ENCODE peak calls at places on chromosomes 16 and 17, in ten cellular contexts. U is stimulated activated CD8-positive, alpha-beta memory T cell treated with anti-CD3 and anti-CD28 coated beads, Interleukin-15, amount 100 ng/mL, for 24 hours; Z is activated CD4-positive, alpha-beta T cell treated with anti-CD3 and anti-CD28 coated beads for 1 hour; E is A172; M is amniotic epithelial cell; L is activated effector memory CD4-positive, alpha-beta T cell treated with anti-CD3 and anti-CD28 coated beads, Interleukin-2, amount 50 U/mL, for 16 hours; W is SW 1271; G is lower leg skin; Q is stimulated activated CD4-positive, alpha-beta T cell treated with anti-CD3 and anti-CD28 coated beads, Interleukin-4, amount 100 ng/mL, for 24 hours; S is DMS153. J is an unnamed sample.

GRCh38 chr16:72501739-72502653 is 330.0 kb upstream of the PMFBP1 start:
- DNase-seq in L (peak), M (peak), S (peak), W (peak), E (peak), U (no peak), G (peak), Q (peak), Z (no peak), J (no peak)

GRCh38 chr17:81365148-81365600 is 30.1 kb upstream of the BAHCC1 start:
- DNase-seq in L (peak), G (no peak), M (peak), Z (no peak), W (no peak), E (no peak), U (no peak), S (peak), Q (no peak), J (no peak)

GRCh38 chr17:75589017-75589918 is 1.7 kb downstream of the MYO15B start:
- DNase-seq in Z (peak), W (peak), U (peak), L (peak), E (peak), M (peak), S (peak), G (peak), Q (peak), J (peak)

GRCh38 chr16:546909-547770 is 13.1 kb upstream of the PRR35 start:
- DNase-seq in Z (peak), S (peak), U (no peak), W (no peak), E (no peak), M (no peak), G (peak), L (peak), Q (peak), J (no peak)

GRCh38 chr16:88558457-88559442 is 11.5 kb upstream of the ZC3H18 start:
- DNase-seq in U (no peak), S (peak), Q (no peak), L (no peak), G (no peak), W (peak), M (peak), E (peak), Z (no peak), J (no peak)

GRCh38 chr17:52158450-52159042 is at the start of gene CA10:
- DNase-seq in Q (no peak), S (peak), G (no peak), L (no peak), W (no peak), M (no peak), U (no peak), Z (no peak), E (no peak), J (no peak)

GRCh38 chr16:11140466-11140865 is 115.5 kb downstream of the SOCS1 start:
- DNase-seq in M (no peak), Q (no peak), W (no peak), G (no peak), S (no peak), E (no peak), U (no peak), Z (no peak), L (no peak), J (no peak)

GRCh38 chr17:80673152-80673920 is 128.7 kb downstream of the RPTOR start:
- DNase-seq in G (no peak), L (no peak), Z (no peak), Q (no peak), E (no peak), M (peak), S (no peak), W (no peak), U (no peak), J (no peak)

GRCh38 chr16:87951550-87952538 is 610 bp downstream of the BANP start:
- DNase-seq in Q (peak), E (no peak), W (no peak), L (no peak), S (no peak), U (no peak), M (no peak), G (no peak), Z (no peak), J (no peak)

GRCh38 chr17:79840204-79840988 is 1.2 kb upstream of the CBX4 start:
- DNase-seq in L (no peak), W (no peak), Z (no peak), S (peak), G (peak), E (no peak), U (no peak), Q (no peak), M (peak), J (no peak)